ENCODE peak calls at places on chromosome 20, in eight cellular contexts. M, B, Y, W, E, J, O and P are unnamed samples.
A peak's percentile ranks its signal among the peaks of the same experiment; 100 is the strongest.

GRCh38 chr20:4491643-4492042 is 230.1 kb upstream of the PRND start:
- DNase-seq in O (no peak), W (no peak), M (no peak), B (no peak), J (no peak), Y (no peak), E (no peak), P (no peak)

GRCh38 chr20:29427201-29428060 is 1830.0 kb upstream of the DEFB115 start:
- DNase-seq in O (no peak), B (no peak), Y (no peak), M (no peak), J (no peak), E (no peak), W (peak; percentile 41), P (no peak)

GRCh38 chr20:57180954-57181353 is 85.5 kb downstream of the BMP7 start:
- DNase-seq in B (no peak), W (no peak), J (no peak), E (no peak), O (no peak), Y (no peak), M (no peak), P (no peak)

GRCh38 chr20:37676440-37676839 is 17.4 kb upstream of the CTNNBL1 start:
- DNase-seq in Y (no peak), W (no peak), J (no peak), M (no peak), B (no peak), E (no peak), O (no peak), P (no peak)

GRCh38 chr20:52031574-52032303 is 159.8 kb downstream of the ZFP64 start:
- DNase-seq in M (peak; percentile 63), Y (no peak), O (no peak), B (no peak), W (peak; percentile 57), E (no peak), J (peak; percentile 23), P (peak; percentile 68)

GRCh38 chr20:50721881-50722281 is 9.5 kb upstream of the PARD6B start:
- DNase-seq in J (no peak), B (no peak), Y (no peak), W (no peak), M (no peak), O (no peak), E (no peak), P (no peak)

GRCh38 chr20:63089051-63089907 is 82.5 kb upstream of the BHLHE23 start:
- DNase-seq in Y (no peak), W (no peak), M (no peak), B (no peak), O (no peak), E (peak; percentile 90), J (no peak), P (no peak)

GRCh38 chr20:21534453-21534852 is 20.6 kb upstream of the NKX2-2 start:
- DNase-seq in Y (no peak), E (peak; percentile 90), M (no peak), J (no peak), B (no peak), O (no peak), W (peak; percentile 28), P (no peak)

GRCh38 chr20:6714202-6714800 is 53.2 kb upstream of the BMP2 start:
- DNase-seq in E (no peak), M (no peak), J (no peak), O (no peak), W (peak; percentile 99), B (no peak), Y (no peak), P (peak; percentile 83)

GRCh38 chr20:3751664-3752385 is 15.7 kb downstream of the ADISSP start:
- DNase-seq in Y (no peak), E (peak; percentile 82), B (peak; percentile 44), O (peak; percentile 58), J (peak; percentile 80), W (peak; percentile 74), M (peak; percentile 54), P (peak; percentile 63)

GRCh38 chr20:836188-836587 is 2.7 kb downstream of the FAM110A start:
- DNase-seq in M (no peak), J (peak; percentile 37), O (no peak), B (no peak), Y (no peak), W (no peak), E (no peak), P (no peak)

GRCh38 chr20:33237989-33238388 is 2.2 kb downstream of the BPIFA1 start:
- DNase-seq in M (no peak), Y (no peak), B (no peak), W (no peak), O (no peak), J (no peak), E (no peak), P (no peak)

GRCh38 chr20:58492795-58493538 is 22.2 kb downstream of the APCDD1L start:
- DNase-seq in J (no peak), O (no peak), M (no peak), Y (no peak), B (no peak), W (no peak), E (no peak), P (no peak)

GRCh38 chr20:57966609-57967008 is 256.8 kb upstream of the PMEPA1 start:
- DNase-seq in E (no peak), W (no peak), M (no peak), O (peak; percentile 52), Y (no peak), J (no peak), B (no peak), P (no peak)

GRCh38 chr20:3092611-3093379 is 8.3 kb upstream of the AVP start:
- DNase-seq in W (no peak), M (no peak), Y (no peak), J (peak; percentile 52), O (no peak), B (no peak), E (no peak), P (no peak)

GRCh38 chr20:25328954-25329498 is 61.6 kb downstream of the ABHD12 start:
- DNase-seq in M (no peak), B (no peak), Y (no peak), E (no peak), J (no peak), O (no peak), W (no peak), P (no peak)

GRCh38 chr20:20327756-20328155 is 40.1 kb upstream of the INSM1 start:
- DNase-seq in E (no peak), J (no peak), M (no peak), B (no peak), W (no peak), O (no peak), Y (no peak), P (no peak)

GRCh38 chr20:56558968-56559367 is 25.9 kb downstream of the FAM209B start:
- DNase-seq in J (no peak), B (no peak), Y (no peak), W (no peak), O (no peak), E (no peak), M (no peak), P (no peak)

GRCh38 chr20:35476288-35476687 is 20.9 kb downstream of the CEP250 start:
- DNase-seq in M (no peak), J (no peak), E (no peak), O (no peak), B (no peak), W (no peak), Y (no peak), P (no peak)

GRCh38 chr20:52494244-52494643 is 302.7 kb upstream of the ZFP64 start:
- DNase-seq in M (no peak), O (no peak), J (peak; percentile 66), B (peak; percentile 34), W (no peak), Y (no peak), E (no peak), P (peak; percentile 34)

GRCh38 chr20:48360338-48360698 is 467.5 kb downstream of the PREX1 start:
- DNase-seq in M (no peak), W (no peak), O (no peak), E (no peak), B (no peak), J (no peak), Y (no peak), P (no peak)

GRCh38 chr20:62819494-62820174 is 2.8 kb downstream of the COL9A3 start:
- DNase-seq in B (no peak), M (no peak), W (no peak), Y (no peak), E (peak; percentile 29), O (no peak), J (no peak), P (no peak)

GRCh38 chr20:34564810-34565209 is 6.3 kb downstream of the MAP1LC3A start:
- DNase-seq in J (no peak), M (no peak), O (no peak), W (no peak), Y (no peak), E (no peak), B (no peak), P (no peak)

GRCh38 chr20:24489193-24489592 is 19.8 kb downstream of the SYNDIG1 start:
- DNase-seq in O (no peak), J (no peak), B (no peak), Y (no peak), W (no peak), M (no peak), E (no peak), P (no peak)

GRCh38 chr20:51650685-51651134 is 108.2 kb upstream of the NFATC2 start:
- DNase-seq in O (no peak), W (no peak), B (no peak), M (no peak), Y (no peak), J (no peak), E (no peak), P (no peak)